ENCODE peak calls at places on chromosome 2, in nine cellular contexts. W is HAP-1, Q is right cardiac atrium, V is neural progenitor cell, J is HCT116, N is tibial nerve, L is neuronal stem cell, R is fibroblast of lung, Z is uterus. D is an unnamed sample.

GRCh38 chr2:240893363-240893828 is 2.6 kb downstream of the MAB21L4 start:
- DNase-seq in Z (no peak), N (no peak), W (no peak), Q (peak; percentile 16), L (no peak), R (no peak), V (peak; percentile 85), J (peak; percentile 28), D (peak; percentile 71)

GRCh38 chr2:86249843-86250402 is 50.7 kb downstream of the MRPL35 start:
- DNase-seq in R (no peak), L (no peak), Q (no peak), J (no peak), V (no peak), Z (peak; percentile 31), N (no peak), W (no peak), D (no peak)

GRCh38 chr2:72415256-72415655 is 267.6 kb upstream of the CYP26B1 start:
- DNase-seq in J (no peak), N (no peak), Z (no peak), V (no peak), L (no peak), W (no peak), Q (no peak), R (peak; percentile 28), D (no peak)

GRCh38 chr2:98299506-98299905 is 46.8 kb upstream of the CNGA3 start:
- DNase-seq in J (no peak), R (no peak), V (no peak), Q (no peak), W (no peak), L (no peak), N (no peak), Z (no peak), D (no peak)

GRCh38 chr2:209663149-209663548 is 108.5 kb upstream of the UNC80 start:
- DNase-seq in W (no peak), Z (no peak), V (peak; percentile 14), J (no peak), Q (no peak), R (peak; percentile 51), N (no peak), L (no peak), D (no peak)

GRCh38 chr2:162011718-162012564 is 62.1 kb downstream of the DPP4 start:
- DNase-seq in J (no peak), V (no peak), R (no peak), W (no peak), Q (no peak), N (no peak), L (no peak), Z (no peak), D (no peak)

GRCh38 chr2:45822272-45822630 is 170.8 kb downstream of the PRKCE start:
- DNase-seq in J (no peak), Z (no peak), N (no peak), R (no peak), L (no peak), V (no peak), Q (no peak), W (no peak), D (peak; percentile 69)

GRCh38 chr2:19474128-19474527 is 115.7 kb upstream of the OSR1 start:
- DNase-seq in N (no peak), Z (no peak), Q (no peak), V (no peak), W (no peak), R (peak; percentile 72), L (no peak), J (no peak), D (no peak)

GRCh38 chr2:11155326-11156059 is at the start of gene SLC66A3:
- DNase-seq in V (peak; percentile 97), J (peak; percentile 59), W (peak; percentile 76), Z (no peak), N (no peak), L (peak; percentile 91), R (peak; percentile 85), Q (no peak), D (no peak)

GRCh38 chr2:73920577-73921545 is 5.8 kb upstream of the DGUOK start:
- DNase-seq in W (peak; percentile 41), N (no peak), Z (peak; percentile 55), R (peak; percentile 25), L (peak; percentile 33), Q (peak; percentile 47), J (peak; percentile 32), V (peak; percentile 84), D (peak; percentile 47)

GRCh38 chr2:2557448-2557847 is 226.4 kb upstream of the MYT1L start:
- DNase-seq in Z (no peak), L (no peak), N (no peak), R (no peak), J (no peak), V (no peak), Q (no peak), W (no peak), D (no peak)

GRCh38 chr2:134774074-134774742 is 55.4 kb upstream of the TMEM163 start:
- DNase-seq in N (no peak), L (no peak), W (no peak), Z (no peak), R (no peak), Q (no peak), J (no peak), V (no peak), D (no peak)

DNA sequence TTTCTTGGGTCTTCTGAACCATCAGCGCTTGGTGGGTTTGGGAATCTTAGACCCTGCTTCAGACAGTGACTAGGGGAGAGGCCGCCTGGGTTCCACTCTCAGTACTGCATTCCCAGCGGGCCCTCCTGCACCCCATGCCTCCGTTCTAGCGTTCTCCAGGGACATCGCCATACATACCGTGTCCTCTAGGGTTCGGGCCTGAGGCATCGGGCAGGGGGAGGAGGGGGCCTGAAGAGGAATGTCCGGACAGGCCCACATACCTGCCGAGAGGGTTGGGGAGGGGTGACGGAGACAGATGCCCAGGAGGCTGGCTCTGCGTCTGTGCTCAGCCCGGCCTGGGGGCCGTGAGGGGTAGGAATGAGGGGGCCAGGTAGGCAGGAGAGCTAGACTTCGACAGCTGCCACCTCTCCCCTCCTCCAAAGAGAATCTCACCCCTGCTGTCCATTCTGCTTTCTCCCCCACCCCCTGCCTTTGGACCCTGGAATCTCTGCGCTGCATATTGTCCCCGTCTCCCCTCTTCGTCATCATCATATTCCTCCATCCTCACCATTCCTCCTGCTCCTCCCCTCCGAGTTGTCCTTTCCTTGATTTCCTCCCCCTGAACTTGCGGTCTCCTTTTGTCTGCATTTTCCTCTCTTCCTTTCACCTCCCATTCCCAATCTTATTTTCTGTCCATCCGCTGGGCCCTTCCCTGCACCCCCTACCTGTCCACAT is 7.8 kb upstream of the WNT10A start:
- DNase-seq in V (peak; percentile 42), N (no peak), J (no peak), L (no peak), R (no peak), W (no peak), Z (no peak), Q (no peak), D (no peak)
- H3K27me3 ChIP-seq in V (peaks cover 100% of the 10 kb centered on the region), N (peaks cover 52% of the 10 kb centered on the region), J (no peaks in the 10 kb centered on the region), L (peaks cover 43% of the 10 kb centered on the region), R (peaks cover 51% of the 10 kb centered on the region), W (peaks cover 35% of the 10 kb centered on the region), Z (no peaks in the 10 kb centered on the region), Q (no peaks in the 10 kb centered on the region), D (peaks cover 39% of the 10 kb centered on the region)

GRCh38 chr2:223621901-223622300 is 19.7 kb upstream of the SCG2 start:
- DNase-seq in Q (no peak), Z (no peak), W (no peak), J (no peak), N (no peak), L (no peak), V (peak; percentile 33), R (no peak), D (no peak)

GRCh38 chr2:223625652-223626051 is 23.5 kb upstream of the SCG2 start:
- DNase-seq in J (no peak), Q (no peak), W (no peak), L (no peak), Z (no peak), V (no peak), N (no peak), R (no peak), D (no peak)

GRCh38 chr2:223626713-223627112 is 24.6 kb upstream of the SCG2 start:
- DNase-seq in R (peak; percentile 47), N (no peak), W (no peak), V (no peak), J (no peak), L (no peak), Z (no peak), Q (no peak), D (no peak)
- H3K27me3 ChIP-seq in R (no peaks in the 10 kb centered on the region), N (no peaks in the 10 kb centered on the region), W (no peaks in the 10 kb centered on the region), V (peaks cover 81% of the 10 kb centered on the region), J (no peaks in the 10 kb centered on the region), L (no peaks in the 10 kb centered on the region), Z (no peaks in the 10 kb centered on the region), Q (no peaks in the 10 kb centered on the region), D (no peaks in the 10 kb centered on the region)

GRCh38 chr2:236318401-236318800 is 54.2 kb upstream of the ASB18 start:
- DNase-seq in L (no peak), R (no peak), Q (no peak), N (no peak), V (no peak), W (no peak), Z (no peak), J (no peak), D (no peak)
- H3K27me3 ChIP-seq in L (no peaks in the 10 kb centered on the region), R (no peaks in the 10 kb centered on the region), Q (no peaks in the 10 kb centered on the region), N (no peaks in the 10 kb centered on the region), V (no peaks in the 10 kb centered on the region), W (peaks cover 3% of the 10 kb centered on the region), Z (no peaks in the 10 kb centered on the region), J (no peaks in the 10 kb centered on the region), D (no peaks in the 10 kb centered on the region)

GRCh38 chr2:88637464-88637863 is 10.2 kb upstream of the EIF2AK3 start:
- DNase-seq in Q (no peak), W (no peak), J (no peak), Z (no peak), L (no peak), R (no peak), N (no peak), V (no peak), D (no peak)

GRCh38 chr2:88639865-88640264 is 12.6 kb upstream of the EIF2AK3 start:
- DNase-seq in N (no peak), J (no peak), L (no peak), Q (no peak), Z (no peak), W (no peak), R (no peak), V (no peak), D (no peak)

GRCh38 chr2:88636026-88636425 is 8.8 kb upstream of the EIF2AK3 start:
- DNase-seq in V (no peak), Z (no peak), N (no peak), Q (no peak), J (no peak), W (no peak), R (no peak), L (no peak), D (no peak)

GRCh38 chr2:88638743-88639142 is 11.5 kb upstream of the EIF2AK3 start:
- DNase-seq in N (no peak), J (no peak), L (no peak), Q (no peak), R (no peak), W (no peak), V (no peak), Z (no peak), D (no peak)

DNA sequence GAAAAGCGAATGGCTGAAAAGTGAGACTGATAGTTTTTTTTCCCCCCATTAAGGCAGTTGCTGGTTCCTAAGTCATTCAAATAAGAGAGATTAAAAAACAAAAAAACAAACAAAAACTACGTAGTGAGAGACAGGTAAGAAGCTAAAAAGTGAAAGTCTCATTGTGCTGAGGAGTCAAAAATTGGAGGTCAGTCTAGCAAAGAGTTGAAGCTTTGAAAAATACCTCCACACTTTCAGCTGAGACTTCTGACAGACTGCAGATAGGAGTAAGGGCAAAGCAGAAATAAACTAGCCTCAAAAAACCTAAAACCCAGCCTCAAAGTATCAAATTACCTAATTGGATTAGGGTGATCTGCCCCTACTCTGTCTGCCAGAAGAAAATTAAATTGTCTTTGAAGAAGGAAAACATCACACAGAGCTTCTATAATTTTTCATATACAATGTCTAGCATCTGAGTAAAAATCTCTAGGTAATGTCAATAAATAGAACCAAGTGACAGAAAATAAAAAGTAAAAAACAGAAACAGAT is 10.9 kb upstream of the EIF2AK3 start:
- DNase-seq in Q (no peak), N (no peak), Z (no peak), R (no peak), L (no peak), J (no peak), V (no peak), W (no peak), D (no peak)
- H3K27me3 ChIP-seq in Q (no peaks in the 10 kb centered on the region), N (no peaks in the 10 kb centered on the region), Z (no peaks in the 10 kb centered on the region), R (peaks cover 14% of the 10 kb centered on the region), L (no peaks in the 10 kb centered on the region), J (no peaks in the 10 kb centered on the region), V (no peaks in the 10 kb centered on the region), W (peaks cover 5% of the 10 kb centered on the region), D (no peaks in the 10 kb centered on the region)

D was measured in upper lobe of left lung.